ENCODE peak calls at places on chromosome 6, in six cellular contexts. M is keratinocyte; H is GM03348; T is HCT116; N is HT-29; I is activated T-helper 1 cell treated with anti-CD3 and anti-CD28 coated beads, Interleukin-12 subunit alpha, Interleukin-12 subunit beta, Interleukin-2, Interleukin-4 antibody, amounts not matched to agents 30 ng/mL and 10 ng/mL and 1 ng/mL, durations not matched to agents 14 hours and 24 hours and 36 hours. U is an unnamed sample.

GRCh38 chr6:75546401-75546800 is 52.8 kb upstream of the FILIP1 start:
- DNase-seq in M (no peak), I (no peak), N (peak; percentile 25), H (peak; percentile 47), T (no peak), U (peak; percentile 6)

GRCh38 chr6:32186496-32186840 is 2.4 kb upstream of the AGER start:
- DNase-seq in M (no peak), T (no peak), I (no peak), N (no peak), H (no peak), U (no peak)

GRCh38 chr6:118893882-118894424 is at the start of gene ASF1A:
- DNase-seq in M (peak; percentile 69), T (peak; percentile 96), H (peak; percentile 95), I (peak; percentile 95), N (peak; percentile 94), U (peak; percentile 95)

GRCh38 chr6:150143521-150144293 is 863 bp downstream of the PPP1R14C start:
- DNase-seq in H (peak; percentile 36), I (no peak), T (no peak), N (no peak), M (no peak), U (no peak)

GRCh38 chr6:134758616-134759015 is 191.3 kb downstream of the ALDH8A1 start:
- DNase-seq in N (no peak), T (no peak), I (no peak), M (no peak), H (no peak), U (no peak)

GRCh38 chr6:170464524-170464979 is 88.6 kb downstream of the PSMB1 start:
- DNase-seq in I (no peak), M (no peak), T (no peak), H (no peak), N (no peak), U (peak; percentile 56)

GRCh38 chr6:90100059-90100665 is 196.5 kb downstream of the BACH2 start:
- DNase-seq in T (no peak), I (no peak), N (no peak), H (no peak), M (no peak), U (no peak)

GRCh38 chr6:12173670-12174069 is 116.5 kb upstream of the EDN1 start:
- DNase-seq in M (no peak), H (no peak), N (no peak), I (no peak), T (no peak), U (no peak)

GRCh38 chr6:1619666-1620503 is 10.2 kb downstream of the FOXC1 start:
- DNase-seq in M (no peak), I (no peak), T (no peak), H (peak; percentile 39), N (no peak), U (no peak)

GRCh38 chr6:3813150-3813780 is 35.9 kb upstream of the FAM50B start:
- DNase-seq in I (no peak), N (peak; percentile 26), T (no peak), H (peak; percentile 83), M (no peak), U (peak; percentile 32)

GRCh38 chr6:124682751-124683150 is 279.5 kb upstream of the RNF217 start:
- DNase-seq in H (no peak), T (no peak), I (no peak), M (no peak), N (no peak), U (no peak)

GRCh38 chr6:169237496-169238134 is 16.0 kb downstream of the THBS2 start:
- DNase-seq in M (no peak), N (no peak), H (no peak), T (no peak), I (no peak), U (no peak)

GRCh38 chr6:68468244-68468884 is 166.7 kb upstream of the ADGRB3 start:
- DNase-seq in I (no peak), T (no peak), M (no peak), N (peak; percentile 28), H (no peak), U (peak; percentile 1)

GRCh38 chr6:12635813-12636212 is 80.8 kb upstream of the PHACTR1 start:
- DNase-seq in T (no peak), I (no peak), M (no peak), H (peak; percentile 9), N (no peak), U (no peak)